ENCODE peak calls at places on chromosomes 1 and 21, in four cellular contexts. U is GM12878, B is HCT116, Y is HepG2. M is an unnamed sample.
A peak's percentile ranks its signal among the peaks of the same experiment; 100 is the strongest.

GRCh38 chr1:223216482-223217205 is 73.6 kb upstream of the TLR5 start:
- DNase-seq in U (no peak), B (no peak), Y (no peak), M (no peak)

GRCh38 chr1:6197746-6198427 is 1.5 kb downstream of the RPL22 start:
- DNase-seq in U (no peak), B (no peak), Y (no peak), M (no peak)

GRCh38 chr1:13494025-13494424 is 19.8 kb downstream of the LRRC38 start:
- DNase-seq in U (peak; percentile 16), B (no peak), Y (no peak), M (no peak)

GRCh38 chr1:76015478-76016103 is 59.0 kb upstream of the ST6GALNAC3 start:
- DNase-seq in U (no peak), B (no peak), Y (no peak), M (no peak)

GRCh38 chr1:180921386-180921785 is 8.7 kb downstream of the KIAA1614 start:
- DNase-seq in U (no peak), B (no peak), Y (no peak), M (no peak)

GRCh38 chr1:205370780-205371179 is 14.1 kb upstream of the KLHDC8A start:
- DNase-seq in U (no peak), B (no peak), Y (no peak), M (no peak)

GRCh38 chr1:211327341-211327921 is 798 bp downstream of the TRAF5 start:
- DNase-seq in U (no peak), B (no peak), Y (no peak), M (peak; percentile 77)

GRCh38 chr1:100360790-100361232 is 8.5 kb downstream of the CDC14A start:
- DNase-seq in U (no peak), B (no peak), Y (no peak), M (no peak)

GRCh38 chr1:32172621-32173245 is 6.7 kb upstream of the TXLNA start:
- DNase-seq in U (no peak), B (no peak), Y (no peak), M (no peak)

GRCh38 chr1:48061162-48062136 is 64.3 kb upstream of the TRABD2B start:
- DNase-seq in U (no peak), B (peak; percentile 45), Y (peak; percentile 40), M (peak; percentile 67)

GRCh38 chr1:87197156-87197555 is 131.5 kb upstream of the LMO4 start:
- DNase-seq in U (no peak), B (no peak), Y (no peak), M (no peak)

GRCh38 chr21:18191139-18191538 is 53.5 kb upstream of the CHODL start:
- DNase-seq in U (no peak), B (no peak), Y (no peak), M (no peak)

GRCh38 chr21:26405735-26406361 is 167.2 kb downstream of the CYYR1 start:
- DNase-seq in U (no peak), B (no peak), Y (no peak), M (peak; percentile 26)

GRCh38 chr1:184212649-184213314 is 161.3 kb downstream of the TSEN15 start:
- DNase-seq in U (no peak), B (peak; percentile 56), Y (no peak), M (peak; percentile 80)

GRCh38 chr1:204286841-204287387 is 72.8 kb downstream of the PLEKHA6 start:
- DNase-seq in U (no peak), B (no peak), Y (no peak), M (peak; percentile 96)

GRCh38 chr1:5678759-5679158 is 313.5 kb downstream of the NPHP4 start:
- DNase-seq in U (no peak), B (no peak), Y (no peak), M (no peak)

GRCh38 chr1:201216395-201217085 is 25.9 kb downstream of the IGFN1 start:
- DNase-seq in U (no peak), B (no peak), Y (no peak), M (no peak)

GRCh38 chr1:2860476-2861142 is 59.1 kb upstream of the TTC34 start:
- DNase-seq in U (no peak), B (no peak), Y (no peak), M (no peak)

GRCh38 chr21:14300074-14300473 is 82.9 kb downstream of the HSPA13 start:
- DNase-seq in U (no peak), B (no peak), Y (no peak), M (no peak)

GRCh38 chr1:165678509-165678908 is 19.9 kb downstream of the ALDH9A1 start:
- DNase-seq in U (no peak), B (no peak), Y (no peak), M (no peak)

GRCh38 chr1:109927908-109928307 is 17.3 kb downstream of the CSF1 start:
- DNase-seq in U (no peak), B (no peak), Y (no peak), M (no peak)

GRCh38 chr1:245512181-245512888 is 357.6 kb downstream of the KIF26B start:
- DNase-seq in U (no peak), B (no peak), Y (no peak), M (no peak)

GRCh38 chr1:165073402-165074007 is 283.0 kb downstream of the LMX1A start:
- DNase-seq in U (no peak), B (peak; percentile 51), Y (peak; percentile 43), M (peak; percentile 28)

GRCh38 chr1:89945852-89946476 is 48.9 kb upstream of the ZNF326 start:
- DNase-seq in U (peak; percentile 69), B (peak; percentile 26), Y (no peak), M (no peak)

GRCh38 chr1:187067160-187067559 is 238.4 kb downstream of the PLA2G4A start:
- DNase-seq in U (no peak), B (no peak), Y (no peak), M (no peak)

GRCh38 chr1:30412241-30413110 is 310.9 kb downstream of the MATN1 start:
- DNase-seq in U (no peak), B (no peak), Y (no peak), M (no peak)

GRCh38 chr21:35045539-35046222 is 3.4 kb downstream of the RUNX1 start:
- DNase-seq in U (no peak), B (no peak), Y (no peak), M (no peak)

GRCh38 chr1:181089777-181090505 is 1.4 kb downstream of the IER5 start:
- DNase-seq in U (no peak), B (no peak), Y (peak; percentile 30), M (no peak)

GRCh38 chr1:2876846-2877245 is 75.4 kb upstream of the TTC34 start:
- DNase-seq in U (no peak), B (no peak), Y (no peak), M (no peak)

GRCh38 chr1:165637427-165637826 is 6.4 kb downstream of the MGST3 start:
- DNase-seq in U (no peak), B (no peak), Y (no peak), M (no peak)

GRCh38 chr1:55812281-55812680 is 597.1 kb upstream of the USP24 start:
- DNase-seq in U (no peak), B (no peak), Y (no peak), M (no peak)

GRCh38 chr1:33399375-33399774 is 31.5 kb downstream of the PHC2 start:
- DNase-seq in U (no peak), B (no peak), Y (no peak), M (no peak)

GRCh38 chr1:39103321-39104157 is 77.4 kb downstream of the NDUFS5 start:
- DNase-seq in U (no peak), B (no peak), Y (no peak), M (no peak)

GRCh38 chr1:174008261-174008660 is 13.9 kb downstream of the RC3H1 start:
- DNase-seq in U (no peak), B (no peak), Y (no peak), M (no peak)

GRCh38 chr1:209609403-209610377 is 26.2 kb downstream of the CAMK1G start:
- DNase-seq in U (no peak), B (no peak), Y (no peak), M (no peak)

GRCh38 chr1:54548389-54549044 is 489 bp downstream of the ACOT11 start:
- DNase-seq in U (no peak), B (no peak), Y (no peak), M (no peak)

GRCh38 chr1:41500378-41500777 is 15.9 kb upstream of the EDN2 start:
- DNase-seq in U (no peak), B (no peak), Y (no peak), M (peak; percentile 73)

GRCh38 chr21:42685036-42685435 is 31.6 kb downstream of the PDE9A start:
- DNase-seq in U (no peak), B (no peak), Y (no peak), M (no peak)

GRCh38 chr1:115980998-115981993 is 5.0 kb downstream of the SLC22A15 start:
- DNase-seq in U (no peak), B (peak; percentile 42), Y (peak; percentile 35), M (peak; percentile 42)

DNA sequence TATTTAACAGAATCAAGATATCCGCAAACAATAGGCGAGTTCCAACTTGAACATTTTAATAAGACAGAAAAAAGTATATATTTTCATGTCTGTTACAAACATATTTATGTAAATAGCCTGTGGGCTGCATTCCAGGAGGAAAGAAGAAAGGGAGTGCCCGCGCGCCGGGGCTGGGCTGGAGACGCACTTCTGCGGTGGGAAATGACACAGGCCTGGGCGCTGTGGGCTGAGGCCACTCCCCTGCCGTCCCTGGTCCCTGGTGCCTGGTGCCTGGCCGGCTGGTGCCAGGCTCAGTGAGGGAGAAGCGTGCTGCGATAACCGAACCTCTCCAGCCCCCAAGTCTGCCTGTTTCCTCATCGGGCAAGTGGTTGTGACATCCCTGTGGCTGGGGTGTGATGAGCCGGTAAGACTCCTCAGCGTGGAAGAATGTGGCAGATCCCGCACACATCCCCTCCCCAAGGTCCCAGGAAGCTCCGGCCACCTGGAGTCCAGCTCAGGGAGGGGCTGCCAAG is 160.7 kb downstream of the PEX14 start:
- DNase-seq in U (no peak), B (no peak), Y (no peak), M (peak; percentile 86)
- TF ChIP-seq JUND in U (no peak), B (no peak), Y (no peak), M (peak; percentile 21)

DNA sequence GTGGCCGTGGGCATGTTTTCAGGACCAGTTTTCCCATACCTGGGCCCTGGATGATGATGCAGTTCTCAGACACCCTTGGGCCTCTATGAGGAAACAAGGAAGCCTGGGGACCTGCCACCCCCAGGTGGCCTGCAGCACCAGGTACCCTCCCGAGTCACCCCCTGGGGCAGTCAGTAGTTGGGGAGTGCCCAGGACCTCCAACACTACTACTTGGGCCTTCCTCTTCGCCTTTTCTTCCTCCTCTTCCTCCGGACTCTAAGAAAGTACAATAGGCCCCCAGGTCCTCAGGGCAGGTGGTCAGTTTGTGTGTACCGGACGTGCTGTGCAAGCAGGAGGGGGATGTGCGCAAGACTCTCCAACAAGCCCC is 11.9 kb upstream of the SRARP start:
- DNase-seq in U (no peak), B (no peak), Y (no peak), M (no peak)
- TF ChIP-seq JUND in U (no peak), B (no peak), Y (no peak), M (no peak)

GRCh38 chr1:224528900-224529299 is 87.2 kb upstream of the CNIH3 start:
- DNase-seq in U (no peak), B (no peak), Y (no peak), M (no peak)
- TF ChIP-seq JUND in U (no peak), B (peak; percentile 46), Y (no peak), M (no peak)

DNA sequence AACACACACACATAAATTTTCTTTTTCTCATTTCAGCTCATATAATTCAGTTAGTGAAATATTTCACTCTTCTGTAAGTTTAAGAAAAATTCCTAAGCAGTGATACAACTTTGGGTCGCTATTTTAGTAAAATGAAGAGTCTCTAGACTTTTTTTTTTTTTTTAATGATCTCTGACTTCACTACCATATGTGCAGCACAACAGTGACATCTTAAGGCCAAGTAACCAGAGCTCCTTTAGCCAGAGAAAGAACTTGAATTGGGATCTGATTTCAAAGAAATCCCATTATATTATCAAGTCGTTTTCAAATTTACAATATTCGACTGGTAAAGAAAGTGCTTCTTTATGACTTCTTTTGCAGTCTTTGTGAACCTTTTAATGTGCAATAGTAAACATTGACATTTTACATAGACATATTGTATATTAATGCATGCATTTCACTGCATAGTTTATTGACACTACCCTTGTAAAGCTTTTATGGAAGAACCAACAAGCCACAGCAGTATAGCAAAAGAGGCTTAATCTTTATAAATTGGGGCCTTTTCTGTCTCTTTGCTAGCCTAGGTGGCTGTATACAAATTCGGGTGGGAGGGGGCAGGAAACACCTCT is 62.2 kb downstream of the LRRC40 start:
- DNase-seq in U (no peak), B (no peak), Y (no peak), M (no peak)
- TF ChIP-seq JUND in U (no peak), B (no peak), Y (no peak), M (no peak)

M was measured in T47D.